ENCODE peak calls at places on chromosomes 3 and 15, in six cellular contexts. D is IMR-90, Y is H9, E is neuronal stem cell, C is H1, R is mesendoderm. J is an unnamed sample.

GRCh38 chr3:8784676-8785435 is 15.4 kb upstream of the OXTR start:
- DNase-seq in R (no peak), E (no peak), Y (no peak), D (no peak), C (no peak), J (no peak)

GRCh38 chr3:51819151-51819550 is 40.1 kb upstream of the IQCF6 start:
- DNase-seq in Y (no peak), R (no peak), E (no peak), D (no peak), C (no peak), J (no peak)

GRCh38 chr15:28912422-28912821 is 26.6 kb downstream of the APBA2 start:
- DNase-seq in Y (no peak), C (no peak), R (peak), E (no peak), D (peak), J (no peak)

GRCh38 chr15:59283717-59284336 is 77.2 kb downstream of the LDHAL6B start:
- DNase-seq in D (no peak), Y (no peak), E (no peak), R (peak), C (no peak), J (no peak)

GRCh38 chr15:52042051-52042851 is 23.2 kb downstream of the MAPK6 start:
- DNase-seq in E (no peak), C (no peak), Y (no peak), R (no peak), D (no peak), J (no peak)

GRCh38 chr15:75651810-75652543 is 4.3 kb downstream of the SNX33 start:
- DNase-seq in D (no peak), C (no peak), Y (no peak), E (no peak), R (no peak), J (no peak)

GRCh38 chr3:10263549-10264363 is 15.5 kb downstream of the TATDN2 start:
- DNase-seq in E (no peak), D (peak), C (peak), Y (peak), R (peak), J (peak)

GRCh38 chr3:88149146-88149515 is 628 bp upstream of the C3orf38 start:
- DNase-seq in D (peak), Y (no peak), E (no peak), C (no peak), R (peak), J (no peak)

GRCh38 chr3:64084640-64085039 is 61.3 kb upstream of the PSMD6 start:
- DNase-seq in Y (no peak), R (peak), E (no peak), D (peak), C (no peak), J (peak)

GRCh38 chr3:27657404-27657803 is 64.7 kb downstream of the EOMES start:
- DNase-seq in E (no peak), D (no peak), R (no peak), C (no peak), Y (no peak), J (no peak)

GRCh38 chr15:41734079-41734478 is 40.2 kb upstream of the MAPKBP1 start:
- DNase-seq in C (no peak), D (peak), Y (no peak), E (no peak), R (no peak), J (no peak)

GRCh38 chr3:188059346-188059745 is 94.6 kb upstream of the LPP start:
- DNase-seq in R (no peak), E (no peak), Y (no peak), C (no peak), D (no peak), J (no peak)

GRCh38 chr3:45760878-45761711 is 35.2 kb downstream of the SLC6A20 start:
- DNase-seq in E (peak), Y (peak), D (peak), C (peak), R (peak), J (peak)

GRCh38 chr3:122931636-122932035 is 95.9 kb downstream of the SEMA5B start:
- DNase-seq in D (no peak), Y (no peak), E (no peak), C (no peak), R (no peak), J (no peak)

GRCh38 chr3:46293035-46293724 is 50.9 kb downstream of the CCR3 start:
- DNase-seq in D (no peak), C (no peak), E (no peak), R (peak), Y (no peak), J (no peak)

GRCh38 chr3:131957511-131957910 is 77.3 kb downstream of the CPNE4 start:
- DNase-seq in R (no peak), D (no peak), E (no peak), C (no peak), Y (no peak), J (no peak)

GRCh38 chr15:59532770-59533379 is 78.7 kb upstream of the GCNT3 start:
- DNase-seq in D (peak), C (no peak), E (peak), Y (no peak), R (peak), J (peak)

GRCh38 chr3:169541528-169541927 is 122.0 kb downstream of the MECOM start:
- DNase-seq in D (no peak), Y (no peak), E (no peak), R (no peak), C (no peak), J (no peak)

GRCh38 chr3:19348929-19349564 is 200.7 kb downstream of the KCNH8 start:
- DNase-seq in C (no peak), D (peak), Y (peak), R (peak), E (no peak), J (peak)

GRCh38 chr3:195259146-195259563 is 11.8 kb downstream of the XXYLT1 start:
- DNase-seq in C (peak), Y (no peak), D (peak), R (peak), E (no peak), J (peak)

GRCh38 chr15:98150531-98150930 is 190.0 kb downstream of the ARRDC4 start:
- DNase-seq in E (no peak), R (no peak), D (no peak), C (no peak), Y (no peak), J (no peak)

GRCh38 chr3:72287941-72288340 is 503.0 kb upstream of the PROK2 start:
- DNase-seq in Y (no peak), E (no peak), R (no peak), C (no peak), D (no peak), J (no peak)

GRCh38 chr3:48684054-48684349 is 1.7 kb downstream of the NCKIPSD start:
- DNase-seq in R (no peak), C (no peak), E (no peak), D (no peak), Y (no peak), J (no peak)

GRCh38 chr3:50515565-50516047 is 12.2 kb upstream of the CACNA2D2 start:
- DNase-seq in R (peak), Y (peak), E (peak), D (no peak), C (peak), J (peak)

GRCh38 chr3:81302045-81302444 is 459.4 kb downstream of the GBE1 start:
- DNase-seq in C (peak), D (peak), E (peak), Y (peak), R (peak), J (peak)

GRCh38 chr3:37624276-37624675 is 237.4 kb upstream of the CTDSPL start:
- DNase-seq in C (no peak), Y (no peak), R (no peak), E (no peak), D (no peak), J (no peak)

GRCh38 chr3:135142530-135142929 is 347.5 kb downstream of the EPHB1 start:
- DNase-seq in R (no peak), Y (no peak), E (no peak), C (no peak), D (no peak), J (no peak)

GRCh38 chr3:124599779-124600693 is 130.2 kb upstream of the UMPS start:
- DNase-seq in Y (no peak), D (peak), E (no peak), C (no peak), R (no peak), J (no peak)

GRCh38 chr3:118544458-118544857 is 490.2 kb downstream of the IGSF11 start:
- DNase-seq in R (peak), D (no peak), E (no peak), Y (peak), C (no peak), J (no peak)

GRCh38 chr3:131728898-131729297 is 226.1 kb upstream of the MRPL3 start:
- DNase-seq in C (no peak), Y (no peak), R (peak), E (no peak), D (no peak), J (no peak)

GRCh38 chr3:86702381-86702958 is 288.5 kb downstream of the VGLL3 start:
- DNase-seq in R (peak), Y (no peak), C (no peak), D (peak), E (peak), J (peak)

GRCh38 chr3:197746214-197746613 is 3.5 kb upstream of the FYTTD1 start:
- DNase-seq in C (no peak), R (peak), D (peak), Y (no peak), E (no peak), J (no peak)

DNA sequence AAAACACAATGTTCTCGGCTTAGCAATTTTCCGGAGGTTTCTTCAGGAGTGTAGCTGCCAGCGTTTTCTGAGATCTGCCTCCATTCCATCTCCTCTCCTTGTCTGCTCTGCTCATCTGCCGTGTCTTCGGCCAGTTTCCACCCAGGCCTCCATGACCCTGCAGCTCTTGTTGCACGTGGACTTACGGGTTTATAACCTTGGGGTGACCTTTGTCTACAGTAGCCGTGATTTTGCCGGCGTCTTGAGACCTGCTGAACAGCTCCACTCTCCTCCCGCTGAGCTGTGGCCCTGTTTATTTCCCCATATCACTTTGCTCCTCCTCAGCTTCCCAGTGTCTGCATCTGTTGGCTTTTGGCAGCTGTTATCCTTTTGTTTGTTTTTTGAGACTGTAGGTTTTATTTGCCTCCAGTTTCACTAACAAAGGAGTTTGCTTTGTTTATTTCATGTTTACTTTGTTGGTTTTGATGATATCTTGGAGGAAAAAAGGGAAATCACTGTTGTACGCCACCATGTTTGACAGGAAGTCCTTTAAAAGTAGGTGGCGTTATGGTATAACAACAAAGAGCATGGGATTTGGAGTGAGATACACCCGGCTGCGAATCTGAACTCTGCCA is 29.3 kb upstream of the SLC28A1 start:
- DNase-seq in C (no peak), D (no peak), E (no peak), R (no peak), Y (no peak), J (no peak)
- H2BK120ac ChIP-seq in C (no peak), D (no peak), E (no peak), R (no peak), Y (no peak), J (no peak)

GRCh38 chr15:49424954-49425353 is 1.9 kb downstream of the FGF7 start:
- DNase-seq in E (no peak), Y (no peak), R (no peak), D (peak), C (no peak), J (no peak)

GRCh38 chr15:49421991-49422390 is 1.1 kb upstream of the FGF7 start:
- DNase-seq in R (peak), E (peak), Y (peak), D (peak), C (no peak), J (peak)

GRCh38 chr15:49418811-49419210 is 4.2 kb upstream of the FGF7 start:
- DNase-seq in Y (no peak), R (no peak), E (no peak), D (no peak), C (no peak), J (no peak)

GRCh38 chr15:49423906-49424520 is 971 bp downstream of the FGF7 start:
- DNase-seq in Y (no peak), C (no peak), E (no peak), D (no peak), R (peak), J (no peak)

DNA sequence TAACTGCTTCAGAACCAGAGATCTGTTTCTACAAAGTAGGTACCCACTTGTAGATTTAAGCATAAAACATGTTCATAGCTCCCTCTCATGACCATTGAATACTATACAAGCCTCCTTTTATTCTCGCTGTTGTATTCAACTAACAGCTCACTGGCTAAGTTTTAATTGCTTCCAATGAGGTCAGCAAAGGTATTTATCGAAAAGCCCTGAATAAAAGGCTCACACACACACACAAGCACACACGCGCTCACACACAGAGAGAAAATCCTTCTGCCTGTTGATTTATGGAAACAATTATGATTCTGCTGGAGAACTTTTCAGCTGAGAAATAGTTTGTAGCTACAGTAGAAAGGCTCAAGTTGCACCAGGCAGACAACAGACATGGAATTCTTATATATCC is at the start of gene FGF7:
- DNase-seq in E (peak), D (peak), Y (no peak), C (no peak), R (peak), J (peak)
- H3K27ac ChIP-seq in E (no peak), D (peak), Y (no peak), C (no peak), R (no peak), J (no peak)

GRCh38 chr15:90987561-90988141 is 6.7 kb downstream of the PRC1 start:
- DNase-seq in C (no peak), E (no peak), D (no peak), Y (no peak), R (no peak), J (no peak)

GRCh38 chr15:90989040-90989768 is 5.1 kb downstream of the PRC1 start:
- DNase-seq in R (no peak), E (no peak), D (no peak), Y (no peak), C (no peak), J (no peak)

GRCh38 chr15:90990446-90990845 is 3.9 kb downstream of the PRC1 start:
- DNase-seq in C (no peak), E (no peak), Y (no peak), R (no peak), D (no peak), J (no peak)

GRCh38 chr15:90986790-90987507 is 7.4 kb downstream of the PRC1 start:
- DNase-seq in C (no peak), E (no peak), Y (no peak), R (no peak), D (no peak), J (no peak)

DNA sequence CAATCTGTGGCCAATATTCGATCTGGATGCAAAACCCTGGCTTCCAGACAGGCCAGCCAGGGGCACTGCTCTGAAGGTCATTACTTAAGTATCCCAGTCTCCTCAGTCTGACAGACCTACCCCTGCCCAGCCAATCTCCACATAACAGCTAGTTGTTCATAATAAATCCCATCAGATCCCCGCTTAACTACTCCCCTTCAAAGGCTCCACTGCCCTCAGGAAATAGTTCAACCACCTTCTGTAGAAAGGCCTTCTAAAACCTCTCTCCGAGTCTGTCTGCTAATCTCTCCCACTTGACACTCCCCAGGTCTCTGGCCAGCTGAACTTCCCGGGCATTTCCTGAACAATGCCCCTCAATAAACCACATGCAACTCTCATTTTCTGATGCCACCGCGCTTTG is 6.1 kb downstream of the PRC1 start:
- DNase-seq in Y (no peak), E (no peak), C (no peak), D (no peak), R (peak), J (peak)
- H3K23ac ChIP-seq in Y (no peak), E (no peak), C (no peak), D (peak), R (no peak), J (no peak)

DNA sequence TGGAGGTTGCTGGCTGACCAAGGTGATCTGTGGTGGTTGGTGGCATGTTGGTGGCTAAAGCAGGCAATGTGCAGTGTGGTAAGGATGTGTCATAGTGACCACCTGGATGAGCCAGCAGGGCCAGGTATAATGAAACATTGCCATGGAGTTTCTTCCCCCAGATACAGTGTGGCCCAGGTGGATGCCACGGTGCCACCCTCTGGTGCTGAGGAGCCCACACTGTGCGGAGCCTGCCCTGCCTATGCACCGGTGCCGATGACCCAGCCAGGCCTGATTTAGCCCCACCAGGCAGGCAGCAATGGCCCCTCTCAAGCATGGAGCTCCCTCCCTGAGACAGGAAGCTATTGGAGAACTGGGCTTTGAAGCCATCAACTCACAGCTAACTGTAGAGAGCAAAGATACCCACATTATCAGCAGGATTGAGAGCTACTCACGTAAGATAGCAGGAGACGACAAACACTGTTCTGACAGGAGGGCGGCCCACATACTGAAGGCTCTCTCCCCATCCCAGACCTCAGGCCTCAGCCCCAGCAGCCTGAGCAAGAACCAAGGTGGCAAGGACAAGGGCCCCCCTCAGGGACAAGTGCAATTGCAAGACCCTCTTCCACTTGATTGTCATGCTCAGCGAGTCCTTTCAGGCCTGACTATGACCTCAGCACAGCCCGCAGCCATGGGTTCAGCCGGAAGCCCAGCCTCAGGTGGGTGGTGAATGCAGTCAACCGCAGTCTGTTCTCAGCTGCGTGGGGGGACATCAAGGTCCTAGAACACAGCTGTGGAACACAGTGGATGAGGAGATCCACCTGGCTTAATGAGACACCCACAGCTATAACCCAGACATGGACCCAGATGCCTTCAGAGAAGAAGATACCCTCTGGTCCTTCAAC is 82.8 kb upstream of the CDV3 start:
- DNase-seq in E (no peak), C (no peak), D (no peak), Y (no peak), R (no peak), J (no peak)
- H2BK120ac ChIP-seq in E (no peak), C (peak), D (no peak), Y (no peak), R (no peak), J (no peak)